ENCODE peak calls at places on chromosomes 2 and 18, in four cellular contexts. P is HCT116, W is GM12878, E is H1. C is an unnamed sample.

GRCh38 chr2:211957799-211958198 is 580.8 kb downstream of the ERBB4 start:
- DNase-seq in W (peak; percentile 17), P (no peak), E (no peak), C (no peak)

GRCh38 chr2:235860111-235860510 is 308.1 kb downstream of the GBX2 start:
- DNase-seq in W (no peak), P (no peak), E (no peak), C (no peak)

GRCh38 chr2:42268528-42269151 is 92.4 kb downstream of the COX7A2L start:
- DNase-seq in W (no peak), P (no peak), E (no peak), C (no peak)

GRCh38 chr2:36409971-36410370 is 54.4 kb downstream of the CRIM1 start:
- DNase-seq in P (no peak), W (no peak), E (no peak), C (no peak)

GRCh38 chr2:218021536-218022071 is 18.8 kb upstream of the TNS1 start:
- DNase-seq in W (no peak), E (no peak), P (no peak), C (no peak)

GRCh38 chr18:3867768-3868445 is 417.9 kb downstream of the TGIF1 start:
- DNase-seq in E (no peak), W (no peak), P (no peak), C (no peak)

GRCh38 chr2:196170681-196171247 is 614 bp downstream of the STK17B start:
- DNase-seq in E (no peak), W (no peak), P (no peak), C (no peak)

GRCh38 chr2:215060851-215061541 is 77.4 kb downstream of the ABCA12 start:
- DNase-seq in P (no peak), W (no peak), E (no peak), C (no peak)

GRCh38 chr2:29113891-29114321 is 1.3 kb upstream of the CLIP4 start:
- DNase-seq in W (no peak), E (no peak), P (peak; percentile 53), C (no peak)

GRCh38 chr2:64952113-64952895 is 36.9 kb upstream of the SLC1A4 start:
- DNase-seq in E (no peak), P (no peak), W (no peak), C (no peak)

GRCh38 chr2:177143444-177143843 is 69.2 kb upstream of the HNRNPA3 start:
- DNase-seq in E (no peak), P (no peak), W (no peak), C (no peak)

GRCh38 chr18:51028201-51028805 is 1.7 kb upstream of the SMAD4 start:
- DNase-seq in P (peak; percentile 16), E (no peak), W (no peak), C (peak; percentile 55)

GRCh38 chr2:63661076-63661475 is 72.3 kb downstream of the MDH1 start:
- DNase-seq in P (no peak), W (no peak), E (no peak), C (no peak)

GRCh38 chr2:62266433-62267038 is 70.6 kb downstream of the B3GNT2 start:
- DNase-seq in W (no peak), P (no peak), E (peak; percentile 51), C (no peak)

GRCh38 chr2:120535081-120535480 is 189.1 kb downstream of the INHBB start:
- DNase-seq in W (no peak), P (no peak), E (no peak), C (no peak)

GRCh38 chr2:171515672-171516298 is 6.5 kb upstream of the CYBRD1 start:
- DNase-seq in E (no peak), P (no peak), W (no peak), C (peak; percentile 75)

GRCh38 chr2:165840333-165840958 is 46.4 kb upstream of the GALNT3 start:
- DNase-seq in P (no peak), E (no peak), W (no peak), C (no peak)

GRCh38 chr18:79441261-79441819 is 45.6 kb downstream of the NFATC1 start:
- DNase-seq in P (no peak), E (no peak), W (no peak), C (no peak)

GRCh38 chr2:219733106-219733505 is 105.7 kb downstream of the SLC4A3 start:
- DNase-seq in W (no peak), E (no peak), P (no peak), C (no peak)

GRCh38 chr2:74201596-74201995 is 3.2 kb downstream of the MTHFD2 start:
- DNase-seq in W (no peak), E (no peak), P (no peak), C (no peak)

GRCh38 chr2:202377308-202377736 is 1.2 kb downstream of the BMPR2 start:
- DNase-seq in E (peak; percentile 61), P (no peak), W (no peak), C (peak; percentile 38)

GRCh38 chr2:16328521-16329190 is 337.0 kb downstream of the CYRIA start:
- DNase-seq in E (no peak), P (no peak), W (no peak), C (no peak)

GRCh38 chr2:70086278-70086837 is 919 bp upstream of the PCBP1 start:
- DNase-seq in W (peak; percentile 77), P (peak; percentile 61), E (peak; percentile 80), C (peak; percentile 77)

GRCh38 chr2:65820454-65820853 is 388.1 kb upstream of the SPRED2 start:
- DNase-seq in E (no peak), W (no peak), P (no peak), C (peak; percentile 83)

GRCh38 chr2:101219281-101219680 is 33.4 kb upstream of the CNOT11 start:
- DNase-seq in E (no peak), W (no peak), P (no peak), C (no peak)

GRCh38 chr2:98832172-98832571 is 101.2 kb upstream of the MGAT4A start:
- DNase-seq in W (no peak), P (no peak), E (no peak), C (no peak)

GRCh38 chr2:98835831-98836385 is 100.1 kb downstream of the CRACDL start:
- DNase-seq in E (no peak), W (peak; percentile 4), P (no peak), C (no peak)

GRCh38 chr2:98833917-98834263 is 102.1 kb downstream of the CRACDL start:
- DNase-seq in P (no peak), E (no peak), W (no peak), C (no peak)

GRCh38 chr2:98830573-98831145 is 99.7 kb upstream of the MGAT4A start:
- DNase-seq in P (no peak), W (no peak), E (no peak), C (no peak)

DNA sequence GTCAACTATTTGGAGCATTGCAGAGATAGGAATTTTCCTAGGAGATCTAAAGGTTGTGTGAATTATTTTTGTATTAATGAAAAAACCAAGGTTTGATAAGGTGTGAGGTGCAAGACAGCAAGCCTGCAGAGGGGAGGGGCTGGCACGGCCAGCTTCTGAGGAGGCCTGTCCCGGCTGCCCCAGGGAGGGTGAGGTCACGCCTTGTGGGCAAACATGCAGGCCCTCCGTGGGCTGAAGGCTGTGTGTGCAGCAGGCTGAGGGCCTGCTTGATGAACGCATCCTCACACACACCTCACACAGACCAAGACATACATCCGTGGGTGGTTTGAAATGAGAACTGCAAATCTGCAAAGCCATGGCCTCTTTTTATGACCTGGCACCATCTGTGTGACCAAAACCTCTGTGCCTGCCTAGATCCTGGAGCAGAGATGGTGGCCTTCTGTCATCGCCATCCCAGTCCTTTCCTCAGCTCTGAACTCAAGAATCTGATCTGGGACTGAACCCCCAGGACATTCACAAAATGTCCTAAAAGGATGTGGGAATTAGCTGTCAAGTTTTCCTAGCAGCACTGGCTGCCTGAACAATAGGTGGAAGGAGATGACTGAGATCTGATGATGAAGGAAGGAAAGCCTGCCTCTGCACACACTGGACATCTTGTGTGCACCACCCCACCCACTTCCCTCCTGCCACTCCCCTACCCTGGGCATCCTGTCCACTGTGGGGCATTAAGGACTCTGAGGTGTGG is 102.4 kb upstream of the MGAT4A start:
- DNase-seq in E (no peak), P (no peak), W (no peak), C (no peak)
- TF ChIP-seq RAD21 in E (no peak), P (no peak), W (no peak), C (no peak)

GRCh38 chr2:163347982-163348842 is 387.6 kb downstream of the FIGN start:
- DNase-seq in P (peak; percentile 52), W (no peak), E (peak; percentile 81), C (no peak)

GRCh38 chr2:163348843-163349395 is 386.9 kb downstream of the FIGN start:
- DNase-seq in P (peak; percentile 67), E (no peak), W (no peak), C (no peak)

GRCh38 chr2:163341426-163341825 is 394.4 kb downstream of the FIGN start:
- DNase-seq in W (no peak), E (no peak), P (no peak), C (no peak)

GRCh38 chr2:163343316-163343715 is 392.5 kb downstream of the FIGN start:
- DNase-seq in P (no peak), W (no peak), E (no peak), C (no peak)

DNA sequence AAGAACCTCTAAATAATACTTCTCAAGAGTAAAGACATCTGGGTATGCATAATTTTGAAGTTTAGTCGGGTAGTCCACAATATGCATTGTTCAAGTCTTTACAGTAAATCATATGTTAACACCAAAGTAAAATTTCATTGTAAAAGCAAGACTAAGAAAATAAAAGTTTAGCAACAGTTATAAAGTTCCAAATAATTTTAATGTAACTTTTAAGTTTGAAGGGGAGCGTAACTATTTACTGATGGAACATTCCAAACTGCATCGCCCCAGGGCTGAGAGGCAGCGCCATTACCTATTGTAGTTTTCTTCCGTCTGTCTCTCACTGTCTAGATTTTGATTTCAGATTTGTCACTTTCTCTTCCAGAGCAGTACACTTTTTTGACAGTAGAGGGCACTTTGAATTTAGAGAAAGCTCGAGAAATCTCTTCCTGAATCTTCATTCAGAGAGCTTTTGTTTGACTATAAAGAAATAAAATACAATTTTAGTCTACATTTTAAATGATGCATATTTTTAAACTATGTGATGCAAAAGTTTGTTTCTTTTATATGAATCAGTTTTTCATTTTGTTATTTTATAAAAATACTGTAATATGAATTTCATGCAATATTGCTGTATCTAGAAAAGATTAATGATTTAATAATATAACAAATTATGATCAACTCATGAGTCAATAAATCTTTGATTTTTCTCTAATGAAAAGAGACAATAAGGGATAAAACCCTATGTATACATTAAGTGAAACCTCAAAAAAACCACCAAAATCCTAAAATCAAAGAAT is 389.8 kb downstream of the FIGN start:
- DNase-seq in W (peak; percentile 25), E (no peak), P (peak; percentile 55), C (peak; percentile 10)
- TF ChIP-seq EGR1 in W (no peak), E (no peak), P (no peak), C (no peak)

GRCh38 chr2:132479140-132479539 is 62.5 kb downstream of the GPR39 start:
- DNase-seq in E (no peak), W (no peak), P (no peak), C (no peak)

GRCh38 chr2:132475615-132476014 is 59.0 kb downstream of the GPR39 start:
- DNase-seq in P (no peak), W (no peak), E (no peak), C (no peak)

GRCh38 chr2:132478669-132479068 is 62.1 kb downstream of the GPR39 start:
- DNase-seq in W (no peak), P (no peak), E (no peak), C (no peak)

GRCh38 chr2:132477436-132477835 is 60.8 kb downstream of the GPR39 start:
- DNase-seq in P (no peak), W (no peak), E (no peak), C (no peak)

DNA sequence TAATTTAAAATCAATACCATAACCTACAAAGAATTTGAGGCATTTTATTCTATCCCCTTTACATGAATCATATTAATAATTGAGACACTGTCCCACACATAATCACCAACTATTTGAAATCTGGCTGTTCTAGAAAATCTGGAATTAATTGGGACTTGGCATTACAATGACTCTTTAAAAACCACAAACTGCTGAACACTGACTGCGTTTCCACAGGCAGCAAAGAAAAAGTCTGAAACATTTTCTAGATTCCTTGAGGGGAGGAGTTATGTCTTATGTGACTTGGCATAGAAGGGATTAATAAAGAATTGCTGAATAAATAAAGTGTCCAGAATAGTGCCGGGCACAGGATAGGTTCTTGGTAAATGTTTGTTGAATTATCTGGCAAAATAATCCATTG is 61.4 kb downstream of the GPR39 start:
- DNase-seq in W (no peak), E (no peak), P (no peak), C (no peak)
- TF ChIP-seq RAD21 in W (no peak), E (no peak), P (no peak), C (no peak)

GRCh38 chr2:159362816-159363251 is 76.3 kb upstream of the WDSUB1 start:
- DNase-seq in E (no peak), W (no peak), P (no peak), C (peak; percentile 20)
- TF ChIP-seq EGR1 in E (no peak), W (no peak), P (no peak), C (no peak)

C was measured in K562.